ENCODE peak calls at places on chromosomes 12 and 14, in nine cellular contexts. M is stomach, G is uterus, J is H1, F is spleen, L is K562, V is transverse colon, P is Peyer's patch, H is breast epithelium. B is an unnamed sample.

GRCh38 chr14:49975286-49975685 is 82.4 kb downstream of the ARF6 start:
- DNase-seq in M (no peak), G (no peak), J (no peak), F (no peak), L (no peak), V (no peak), P (no peak), H (no peak), B (no peak)

GRCh38 chr14:85577542-85578140 is 47.7 kb downstream of the FLRT2 start:
- DNase-seq in M (no peak), G (no peak), J (no peak), F (no peak), L (no peak), V (no peak), P (no peak), H (no peak), B (no peak)

GRCh38 chr12:103632554-103633216 is 45.6 kb downstream of the STAB2 start:
- DNase-seq in M (peak; percentile 78), G (no peak), J (peak; percentile 86), F (peak; percentile 84), L (peak; percentile 88), V (peak; percentile 72), P (peak; percentile 61), H (no peak), B (no peak)

GRCh38 chr14:64983439-64984310 is 3.0 kb upstream of the FNTB start:
- DNase-seq in M (peak; percentile 42), G (no peak), J (no peak), F (no peak), L (peak; percentile 17), V (peak; percentile 33), P (no peak), H (no peak), B (no peak)

GRCh38 chr12:105740970-105741725 is 397.6 kb downstream of the NUAK1 start:
- DNase-seq in M (no peak), G (peak; percentile 44), J (no peak), F (no peak), L (no peak), V (no peak), P (no peak), H (peak; percentile 59), B (peak; percentile 6)

GRCh38 chr12:90908465-90908864 is 46.5 kb downstream of the CCER1 start:
- DNase-seq in M (no peak), G (no peak), J (no peak), F (no peak), L (no peak), V (no peak), P (no peak), H (no peak), B (no peak)

GRCh38 chr14:21385170-21385904 is 1.5 kb upstream of the SUPT16H start:
- DNase-seq in M (no peak), G (no peak), J (no peak), F (no peak), L (no peak), V (no peak), P (no peak), H (no peak), B (no peak)

GRCh38 chr12:29732211-29732992 is 51.3 kb downstream of the TMTC1 start:
- DNase-seq in M (no peak), G (no peak), J (no peak), F (no peak), L (no peak), V (no peak), P (no peak), H (no peak), B (no peak)

GRCh38 chr14:91250912-91251311 is 6.4 kb upstream of the GPR68 start:
- DNase-seq in M (no peak), G (no peak), J (no peak), F (no peak), L (no peak), V (no peak), P (no peak), H (no peak), B (no peak)

GRCh38 chr12:56017181-56017580 is 3.7 kb upstream of the IKZF4 start:
- DNase-seq in M (no peak), G (no peak), J (no peak), F (no peak), L (no peak), V (no peak), P (no peak), H (no peak), B (no peak)

GRCh38 chr12:56013482-56013881 is 7.4 kb upstream of the IKZF4 start:
- DNase-seq in M (no peak), G (no peak), J (no peak), F (no peak), L (no peak), V (no peak), P (no peak), H (no peak), B (no peak)

GRCh38 chr12:56011509-56012090 is 9.2 kb upstream of the IKZF4 start:
- DNase-seq in M (no peak), G (no peak), J (no peak), F (no peak), L (no peak), V (no peak), P (no peak), H (no peak), B (no peak)

GRCh38 chr12:56010112-56010570 is 10.7 kb upstream of the IKZF4 start:
- DNase-seq in M (no peak), G (no peak), J (no peak), F (no peak), L (peak; percentile 37), V (no peak), P (no peak), H (no peak), B (no peak)

GRCh38 chr12:56014205-56014604 is 6.6 kb upstream of the IKZF4 start:
- DNase-seq in M (no peak), G (no peak), J (no peak), F (no peak), L (no peak), V (no peak), P (no peak), H (no peak), B (no peak)
- TF ChIP-seq POLR2A in M (no peak), G (no peak), J (no peak), F (no peak), L (no peak), V (no peak), P (no peak), H (no peak), B (no peak)

DNA sequence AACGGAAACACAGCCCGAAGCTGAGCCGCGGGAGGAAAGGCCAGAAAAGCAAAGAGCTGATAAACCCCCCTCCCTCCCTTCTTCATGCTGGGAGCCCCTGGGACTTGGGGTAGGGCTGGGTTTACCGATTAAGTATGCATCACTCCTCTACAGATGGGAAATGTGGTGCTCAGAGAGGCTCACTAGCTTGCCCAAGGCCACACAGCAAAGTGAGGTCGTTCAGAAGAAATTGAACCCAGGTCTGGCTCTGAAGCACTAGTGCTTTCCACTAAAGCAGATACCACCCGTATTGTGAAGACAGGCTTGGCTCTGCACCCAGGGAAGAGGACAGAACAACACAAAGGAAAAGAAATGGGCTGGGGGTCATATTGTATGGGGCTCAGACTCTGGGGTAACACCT is 128.9 kb downstream of the GLT1D1 start:
- DNase-seq in M (no peak), G (no peak), J (no peak), F (no peak), L (no peak), V (no peak), P (no peak), H (no peak), B (no peak)
- TF ChIP-seq CTCF in M (no peak), G (no peak), J (no peak), F (no peak), L (no peak), V (no peak), P (no peak), H (no peak), B (no peak)

DNA sequence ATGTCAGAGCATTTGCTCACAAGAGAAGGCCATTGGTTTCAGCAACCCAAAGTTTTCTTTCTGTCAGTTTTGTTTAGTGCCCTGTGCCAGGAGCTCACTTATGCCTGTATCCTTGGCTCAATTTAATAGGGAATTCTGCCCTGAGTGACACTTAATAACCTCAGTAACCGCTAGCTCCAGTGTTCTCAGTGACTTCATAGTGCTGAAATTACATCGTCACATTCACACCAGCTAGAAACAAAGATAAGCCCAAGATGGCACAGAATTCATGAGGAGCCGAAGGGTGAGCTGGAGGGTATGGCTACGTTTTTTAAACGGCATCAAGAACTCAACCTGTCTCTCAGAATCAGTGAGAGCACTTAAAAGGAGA is 37.1 kb downstream of the PTGER2 start:
- DNase-seq in M (no peak), G (no peak), J (no peak), F (no peak), L (no peak), V (no peak), P (no peak), H (no peak), B (no peak)
- H3K4me1 ChIP-seq in M (no peaks in the 10 kb centered on the region), G (peaks cover 11% of the 10 kb centered on the region), J (no peaks in the 10 kb centered on the region), F (peaks cover 65% of the 10 kb centered on the region), L (no peaks in the 10 kb centered on the region), V (peaks cover 61% of the 10 kb centered on the region), P (peaks cover 5% of the 10 kb centered on the region), H (no peaks in the 10 kb centered on the region), B (no peaks in the 10 kb centered on the region)

DNA sequence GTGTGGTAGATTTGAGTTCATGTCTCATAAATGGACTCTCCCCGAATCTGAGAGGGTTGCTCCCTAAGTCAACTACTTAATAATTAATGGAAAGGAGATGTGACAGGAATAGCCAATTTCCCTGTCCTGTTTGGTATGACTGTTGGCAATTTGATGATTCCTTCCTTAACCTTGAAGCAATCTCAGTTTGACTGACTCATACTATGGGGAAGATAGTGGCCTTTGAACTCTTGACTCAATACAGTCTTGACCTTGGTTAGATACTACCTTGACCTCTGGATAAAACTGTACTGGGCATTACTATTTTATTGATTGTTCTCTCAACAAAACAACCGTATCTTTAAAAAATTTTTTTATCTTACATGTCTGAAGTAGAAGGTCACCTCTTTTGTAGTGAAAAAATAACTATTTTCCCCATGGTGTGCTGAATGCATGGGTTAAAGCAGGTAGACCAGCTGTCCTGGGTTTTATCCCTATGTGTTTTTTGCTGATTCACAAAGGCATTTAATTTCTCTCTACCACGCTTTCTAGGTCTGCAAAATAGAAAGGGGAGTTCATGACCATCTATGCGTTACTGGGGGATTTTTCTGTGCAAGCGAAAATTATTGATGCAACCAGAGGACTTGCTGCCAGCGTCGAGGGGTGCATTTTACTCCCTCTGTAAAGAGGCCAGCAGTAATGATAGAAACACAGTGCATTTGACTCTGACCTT is 80.1 kb downstream of the ETV6 start:
- DNase-seq in M (no peak), G (no peak), J (no peak), F (no peak), L (no peak), V (no peak), P (no peak), H (no peak), B (no peak)
- TF ChIP-seq POLR2A in M (no peak), G (no peak), J (no peak), F (no peak), L (no peak), V (no peak), P (no peak), H (no peak), B (no peak)

GRCh38 chr14:24251880-24252288 is 9.5 kb upstream of the TINF2 start:
- DNase-seq in M (no peak), G (no peak), J (no peak), F (no peak), L (no peak), V (no peak), P (no peak), H (no peak), B (no peak)
- TF ChIP-seq CTCF in M (no peak), G (no peak), J (peak; percentile 13), F (no peak), L (no peak), V (no peak), P (no peak), H (no peak), B (no peak)

B was measured in gastrocnemius medialis.